ENCODE peak calls at places on chromosomes 6 and 20, in seven cellular contexts. B, C, M, D, A, S and L are unnamed samples.

GRCh38 chr20:20134941-20135572 is 82.7 kb downstream of the CFAP61 start:
- DNase-seq in B (no peak), C (no peak), M (no peak), D (no peak), A (no peak), S (no peak), L (no peak)

GRCh38 chr6:2920671-2921112 is 17.6 kb upstream of the SERPINB9 start:
- DNase-seq in B (no peak), C (no peak), M (no peak), D (peak; percentile 52), A (no peak), S (no peak), L (no peak)

GRCh38 chr20:35743693-35744491 is 1.8 kb upstream of the RBM39 start:
- DNase-seq in B (no peak), C (no peak), M (no peak), D (no peak), A (no peak), S (no peak), L (no peak)

GRCh38 chr6:147117580-147117979 is 86.6 kb upstream of the STXBP5 start:
- DNase-seq in B (no peak), C (no peak), M (no peak), D (no peak), A (no peak), S (no peak), L (no peak)

GRCh38 chr6:43811101-43812099 is 41.4 kb downstream of the VEGFA start:
- DNase-seq in B (no peak), C (no peak), M (no peak), D (no peak), A (no peak), S (no peak), L (no peak)

GRCh38 chr6:130229645-130230044 is 6.9 kb upstream of the SAMD3 start:
- DNase-seq in B (no peak), C (no peak), M (no peak), D (no peak), A (no peak), S (no peak), L (no peak)

GRCh38 chr6:151388997-151389639 is 2.2 kb downstream of the ZBTB2 start:
- DNase-seq in B (no peak), C (no peak), M (no peak), D (no peak), A (peak; percentile 35), S (no peak), L (no peak)

GRCh38 chr20:19598117-19598516 is 159.9 kb upstream of the RIN2 start:
- DNase-seq in B (no peak), C (no peak), M (no peak), D (peak; percentile 14), A (no peak), S (no peak), L (no peak)

GRCh38 chr6:119052292-119052889 is 26.1 kb downstream of the FAM184A start:
- DNase-seq in B (no peak), C (no peak), M (no peak), D (no peak), A (no peak), S (no peak), L (no peak)

GRCh38 chr20:2108498-2108897 is 6.9 kb downstream of the STK35 start:
- DNase-seq in B (no peak), C (no peak), M (no peak), D (no peak), A (no peak), S (no peak), L (no peak)

GRCh38 chr6:12717356-12717755 is 789 bp downstream of the PHACTR1 start:
- DNase-seq in B (no peak), C (no peak), M (no peak), D (no peak), A (no peak), S (no peak), L (no peak)

GRCh38 chr6:144265061-144265357 is 20.1 kb upstream of the UTRN start:
- DNase-seq in B (no peak), C (no peak), M (peak; percentile 42), D (no peak), A (no peak), S (no peak), L (no peak)

GRCh38 chr6:144265390-144265789 is 19.7 kb upstream of the UTRN start:
- DNase-seq in B (peak; percentile 82), C (peak; percentile 62), M (peak; percentile 24), D (peak; percentile 19), A (no peak), S (no peak), L (peak; percentile 65)

GRCh38 chr6:144263786-144264185 is 21.3 kb upstream of the UTRN start:
- DNase-seq in B (no peak), C (no peak), M (no peak), D (no peak), A (no peak), S (no peak), L (no peak)

GRCh38 chr6:144264270-144265060 is 20.7 kb upstream of the UTRN start:
- DNase-seq in B (peak; percentile 95), C (no peak), M (peak; percentile 70), D (no peak), A (peak; percentile 23), S (no peak), L (no peak)

GRCh38 chr6:144262470-144263369 is 22.4 kb upstream of the UTRN start:
- DNase-seq in B (no peak), C (no peak), M (no peak), D (peak; percentile 40), A (no peak), S (no peak), L (no peak)
- TF ChIP-seq CTCF in B (no peak), C (no peak), M (no peak), D (no peak), A (no peak), S (no peak), L (no peak)

GRCh38 chr6:169445227-169445626 is 191.6 kb upstream of the THBS2 start:
- DNase-seq in B (no peak), C (no peak), M (no peak), D (no peak), A (no peak), S (no peak), L (peak; percentile 5)
- TF ChIP-seq CTCF in B (no peak), C (no peak), M (peak; percentile 28), D (no peak), A (no peak), S (no peak), L (no peak)

GRCh38 chr6:47479874-47480273 is 2.3 kb downstream of the CD2AP start:
- DNase-seq in B (no peak), C (no peak), M (no peak), D (no peak), A (no peak), S (no peak), L (no peak)

GRCh38 chr6:47476794-47477496 is 644 bp upstream of the CD2AP start:
- DNase-seq in B (no peak), C (no peak), M (no peak), D (no peak), A (no peak), S (no peak), L (no peak)

GRCh38 chr6:47479156-47479541 is 1.6 kb downstream of the CD2AP start:
- DNase-seq in B (no peak), C (no peak), M (no peak), D (no peak), A (no peak), S (no peak), L (no peak)

GRCh38 chr6:47478233-47479155 is 905 bp downstream of the CD2AP start:
- DNase-seq in B (peak; percentile 36), C (no peak), M (no peak), D (no peak), A (no peak), S (no peak), L (no peak)

DNA sequence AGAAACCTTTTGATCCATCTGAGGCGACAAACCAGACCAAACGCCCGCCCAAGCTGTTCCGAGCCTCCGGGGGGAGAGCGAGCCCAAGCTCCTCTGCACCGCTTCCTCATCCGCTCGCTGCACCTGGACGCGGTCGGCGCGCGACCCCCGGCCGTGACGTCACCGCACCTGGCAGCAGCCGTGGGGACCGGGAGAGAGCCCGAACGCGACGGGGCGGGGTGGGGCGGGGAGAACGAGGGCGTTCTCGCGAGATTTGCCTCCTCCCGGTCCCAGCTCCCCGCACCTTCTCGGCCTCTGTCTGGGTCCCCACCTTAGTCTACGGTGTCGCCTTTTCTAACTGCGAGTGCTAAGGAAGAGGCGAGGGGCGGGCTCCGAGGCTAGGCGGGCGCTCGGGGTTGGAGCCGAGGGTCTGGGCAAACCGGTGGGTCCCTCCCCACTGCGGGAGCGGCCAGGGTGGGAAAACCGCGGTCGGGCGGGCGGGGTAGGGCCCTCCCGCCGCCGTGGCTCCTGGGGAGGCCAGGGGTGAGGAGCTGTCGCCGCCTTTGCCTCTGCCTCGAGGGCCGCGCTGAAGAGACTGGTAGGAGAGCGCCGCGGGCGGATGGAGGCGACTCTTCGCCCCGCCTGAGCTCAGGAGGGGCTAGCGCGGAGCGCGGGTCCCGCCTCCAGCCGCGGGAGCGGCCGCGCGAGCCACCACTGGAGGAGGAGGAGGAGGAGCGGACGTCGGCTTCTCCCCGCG is at the start of gene CD2AP:
- DNase-seq in B (peak; percentile 81), C (peak; percentile 93), M (peak; percentile 96), D (peak; percentile 97), A (peak; percentile 82), S (peak; percentile 91), L (peak; percentile 94)
- TF ChIP-seq CTCF in B (peak; percentile 25), C (peak; percentile 15), M (no peak), D (no peak), A (no peak), S (no peak), L (peak; percentile 33)

GRCh38 chr20:23106271-23106851 is 20.2 kb upstream of the CD93 start:
- DNase-seq in B (no peak), C (no peak), M (no peak), D (no peak), A (no peak), S (no peak), L (no peak)
- TF ChIP-seq CTCF in B (no peak), C (no peak), M (no peak), D (no peak), A (no peak), S (no peak), L (no peak)